ENCODE peak calls at places on chromosomes 2 and 18, in eight cellular contexts. A is hippocampal formation, I is midbrain, Z is NCI-H1092 treated with DMSO at 0.1 percent for 48 hours, E is HTR-8/SVneo, V is HS-27A, B is SW 1271, Y is non-pigmented ciliary epithelial cell. G is an unnamed sample.

GRCh38 chr18:22675006-22675405 is 257.3 kb upstream of the CTAGE1 start:
- DNase-seq in V (no peak), E (no peak), B (no peak), A (no peak), I (no peak), Z (no peak), Y (no peak), G (no peak)

GRCh38 chr2:200702646-200703118 is 109.0 kb upstream of the BZW1 start:
- DNase-seq in B (no peak), V (no peak), E (no peak), Z (no peak), A (no peak), I (no peak), Y (no peak), G (no peak)

GRCh38 chr2:119758881-119759450 is 756 bp upstream of the PTPN4 start:
- DNase-seq in I (no peak), A (no peak), V (no peak), Y (no peak), E (no peak), Z (no peak), B (no peak), G (no peak)

GRCh38 chr2:185215497-185215896 is 523.1 kb upstream of the FSIP2 start:
- DNase-seq in E (no peak), V (no peak), I (no peak), A (no peak), Y (no peak), B (no peak), Z (no peak), G (peak; percentile 26)

GRCh38 chr18:3604626-3605408 is 154.8 kb downstream of the TGIF1 start:
- DNase-seq in I (peak; percentile 35), B (peak; percentile 61), E (no peak), Y (peak; percentile 93), Z (no peak), A (peak; percentile 62), V (peak; percentile 85), G (peak; percentile 96)

GRCh38 chr2:85972355-85972754 is 83.6 kb upstream of the ST3GAL5 start:
- DNase-seq in V (no peak), A (no peak), Z (no peak), E (no peak), I (no peak), Y (no peak), B (no peak), G (no peak)

GRCh38 chr2:96330407-96330806 is 5.2 kb upstream of the NCAPH start:
- DNase-seq in B (no peak), Z (no peak), V (no peak), Y (no peak), E (no peak), I (no peak), A (no peak), G (peak; percentile 57)

GRCh38 chr2:36413218-36413617 is 57.6 kb downstream of the CRIM1 start:
- DNase-seq in Z (no peak), E (no peak), Y (no peak), A (no peak), V (no peak), B (no peak), I (peak; percentile 10), G (peak; percentile 58)

GRCh38 chr18:12652861-12653401 is 5.0 kb downstream of the SPIRE1 start:
- DNase-seq in E (no peak), V (peak; percentile 50), B (no peak), I (peak; percentile 9), A (peak; percentile 33), Y (no peak), Z (no peak), G (peak; percentile 76)

GRCh38 chr18:33577688-33578370 is at the start of gene ASXL3:
- DNase-seq in E (no peak), Z (peak; percentile 82), B (no peak), A (peak; percentile 28), I (peak; percentile 79), Y (no peak), V (no peak), G (no peak)

GRCh38 chr2:129667586-129667985 is 311.9 kb upstream of the RAB6C start:
- DNase-seq in Z (no peak), A (no peak), I (peak; percentile 4), Y (no peak), V (no peak), B (no peak), E (no peak), G (no peak)

GRCh38 chr2:238684362-238685326 is 163.2 kb upstream of the TWIST2 start:
- DNase-seq in E (peak; percentile 94), Y (peak; percentile 98), B (peak; percentile 54), Z (no peak), V (peak; percentile 14), I (no peak), A (peak; percentile 6), G (peak; percentile 100)

GRCh38 chr2:84776011-84776410 is 104.9 kb downstream of the TRABD2A start:
- DNase-seq in B (peak; percentile 1), V (peak; percentile 51), Z (no peak), A (no peak), I (no peak), E (peak; percentile 11), Y (no peak), G (peak; percentile 72)

GRCh38 chr2:129482626-129483025 is 496.8 kb upstream of the RAB6C start:
- DNase-seq in Z (no peak), A (no peak), I (no peak), Y (no peak), E (no peak), B (no peak), V (no peak), G (no peak)

GRCh38 chr18:37393945-37394609 is 171.5 kb downstream of the CELF4 start:
- DNase-seq in Z (peak; percentile 76), A (peak; percentile 80), V (peak; percentile 75), I (peak; percentile 90), E (peak; percentile 82), Y (no peak), B (peak; percentile 13), G (peak; percentile 77)

GRCh38 chr2:222756951-222757645 is 85.6 kb downstream of the MOGAT1 start:
- DNase-seq in V (peak; percentile 74), I (no peak), A (no peak), Z (no peak), E (peak; percentile 80), Y (peak; percentile 60), B (no peak), G (peak; percentile 94)

GRCh38 chr2:9474361-9475117 is at the start of gene IAH1:
- DNase-seq in A (no peak), E (peak; percentile 75), Z (peak; percentile 18), B (no peak), Y (no peak), I (peak; percentile 66), V (peak; percentile 12), G (peak; percentile 40)

GRCh38 chr2:175309799-175310198 is 128.3 kb upstream of the ATP5MC3 start:
- DNase-seq in Y (no peak), Z (peak; percentile 63), E (peak; percentile 11), A (no peak), V (no peak), I (no peak), B (no peak), G (peak; percentile 36)

GRCh38 chr2:26284132-26284531 is 39.4 kb downstream of the HADHB start:
- DNase-seq in V (peak; percentile 47), I (no peak), Z (no peak), A (no peak), Y (peak; percentile 15), E (peak; percentile 69), B (no peak), G (peak; percentile 72)

GRCh38 chr18:54877076-54877475 is 48.8 kb downstream of the RAB27B start:
- DNase-seq in I (no peak), A (no peak), V (no peak), Z (no peak), Y (no peak), B (no peak), E (no peak), G (peak; percentile 43)

GRCh38 chr2:202628646-202629213 is 6.0 kb upstream of the FAM117B start:
- DNase-seq in Z (no peak), B (no peak), A (no peak), E (no peak), I (no peak), V (no peak), Y (no peak), G (no peak)

GRCh38 chr2:212027681-212028628 is 510.6 kb downstream of the ERBB4 start:
- DNase-seq in A (no peak), E (no peak), V (no peak), Z (no peak), I (no peak), B (no peak), Y (no peak), G (peak; percentile 67)

GRCh38 chr2:18690342-18690741 is 101.0 kb upstream of the NT5C1B start:
- DNase-seq in Z (no peak), I (no peak), V (no peak), B (no peak), Y (no peak), A (no peak), E (no peak), G (no peak)

GRCh38 chr2:28395334-28396061 is 2.8 kb downstream of the FOSL2 start:
- DNase-seq in Z (no peak), V (no peak), A (no peak), E (no peak), Y (no peak), I (no peak), B (no peak), G (peak; percentile 76)

GRCh38 chr18:68267583-68267982 is 447.3 kb downstream of the TMX3 start:
- DNase-seq in A (no peak), Y (peak; percentile 65), Z (no peak), E (no peak), I (no peak), B (no peak), V (peak; percentile 56), G (peak; percentile 95)

GRCh38 chr18:24763765-24764548 is 303.5 kb downstream of the HRH4 start:
- DNase-seq in B (no peak), A (no peak), I (no peak), Y (no peak), Z (no peak), E (no peak), V (no peak), G (no peak)

GRCh38 chr2:74042606-74043005 is 57.9 kb downstream of the TET3 start:
- DNase-seq in V (no peak), Y (no peak), A (no peak), B (no peak), E (no peak), Z (no peak), I (no peak), G (no peak)

GRCh38 chr18:72692086-72692485 is 147.9 kb upstream of the CBLN2 start:
- DNase-seq in V (no peak), I (no peak), Z (peak; percentile 73), E (no peak), B (no peak), Y (no peak), A (no peak), G (no peak)

GRCh38 chr2:26144953-26145680 is 27.8 kb upstream of the GAREM2 start:
- DNase-seq in B (peak; percentile 57), V (peak; percentile 7), I (peak; percentile 76), Z (peak; percentile 33), Y (peak; percentile 18), A (peak; percentile 62), E (peak; percentile 74), G (peak; percentile 33)

GRCh38 chr2:174013310-174013751 is 48.2 kb upstream of the SP3 start:
- DNase-seq in V (no peak), A (no peak), I (peak; percentile 31), B (no peak), Z (no peak), Y (no peak), E (no peak), G (peak; percentile 15)

GRCh38 chr18:13272411-13272810 is 53.9 kb downstream of the LDLRAD4 start:
- DNase-seq in Z (no peak), Y (no peak), A (no peak), I (no peak), B (no peak), E (no peak), V (no peak), G (no peak)

GRCh38 chr2:215921884-215922283 is 91.5 kb downstream of the MREG start:
- DNase-seq in E (peak; percentile 41), A (no peak), Y (peak; percentile 87), Z (no peak), B (no peak), I (no peak), V (peak; percentile 71), G (peak; percentile 88)

GRCh38 chr18:11020454-11020853 is 128.9 kb downstream of the PIEZO2 start:
- DNase-seq in I (no peak), Y (no peak), V (no peak), E (no peak), A (no peak), B (no peak), Z (no peak), G (no peak)

GRCh38 chr2:170843656-170844055 is 27.0 kb downstream of the GAD1 start:
- DNase-seq in Z (no peak), Y (peak; percentile 4), B (no peak), I (no peak), A (no peak), E (peak; percentile 40), V (peak; percentile 69), G (peak; percentile 72)